ENCODE peak calls at places on chromosome 6, in six cellular contexts. W, B, Y, K, Z and F are unnamed samples.
A peak's percentile ranks its signal among the peaks of the same experiment; 100 is the strongest.

GRCh38 chr6:7919871-7920270 is 9.3 kb upstream of the TXNDC5 start:
- DNase-seq in W (peak; percentile 95), B (peak; percentile 90), Y (no peak), K (no peak), Z (no peak), F (no peak)

GRCh38 chr6:17485181-17485580 is 91.8 kb downstream of the CAP2 start:
- DNase-seq in W (no peak), B (no peak), Y (no peak), K (no peak), Z (no peak), F (no peak)

GRCh38 chr6:42043787-42044475 is 6.4 kb upstream of the TAF8 start:
- DNase-seq in W (peak; percentile 84), B (peak; percentile 89), Y (peak; percentile 91), K (peak; percentile 84), Z (peak; percentile 92), F (peak; percentile 59)

GRCh38 chr6:2764610-2765165 is 505 bp upstream of the WRNIP1 start:
- DNase-seq in W (peak; percentile 72), B (peak; percentile 75), Y (peak; percentile 71), K (peak; percentile 76), Z (peak; percentile 75), F (peak; percentile 94)

GRCh38 chr6:67812125-67812524 is 823.0 kb upstream of the ADGRB3 start:
- DNase-seq in W (no peak), B (no peak), Y (no peak), K (no peak), Z (no peak), F (no peak)

GRCh38 chr6:35343092-35343834 is 905 bp downstream of the PPARD start:
- DNase-seq in W (no peak), B (peak; percentile 75), Y (no peak), K (no peak), Z (peak; percentile 81), F (peak; percentile 56)

GRCh38 chr6:144244688-144245087 is 40.4 kb upstream of the UTRN start:
- DNase-seq in W (no peak), B (no peak), Y (no peak), K (no peak), Z (no peak), F (no peak)

GRCh38 chr6:148379966-148380653 is 37.5 kb downstream of the SASH1 start:
- DNase-seq in W (no peak), B (no peak), Y (no peak), K (no peak), Z (no peak), F (no peak)

GRCh38 chr6:14880717-14881116 is 365.2 kb upstream of the JARID2 start:
- DNase-seq in W (no peak), B (peak; percentile 60), Y (no peak), K (no peak), Z (no peak), F (no peak)

GRCh38 chr6:156994215-156995076 is 217.3 kb downstream of the ARID1B start:
- DNase-seq in W (no peak), B (no peak), Y (no peak), K (no peak), Z (no peak), F (no peak)

GRCh38 chr6:159682265-159682664 is 10.8 kb downstream of the SOD2 start:
- DNase-seq in W (no peak), B (no peak), Y (no peak), K (no peak), Z (no peak), F (no peak)

GRCh38 chr6:149324428-149324827 is 6.9 kb downstream of the TAB2 start:
- DNase-seq in W (no peak), B (no peak), Y (no peak), K (no peak), Z (no peak), F (no peak)

GRCh38 chr6:17057322-17057721 is 44.5 kb upstream of the STMND1 start:
- DNase-seq in W (peak; percentile 85), B (no peak), Y (no peak), K (no peak), Z (no peak), F (no peak)

GRCh38 chr6:82363368-82364086 is at the start of gene TPBG:
- DNase-seq in W (peak; percentile 86), B (peak; percentile 60), Y (peak; percentile 50), K (peak; percentile 56), Z (peak; percentile 70), F (no peak)

GRCh38 chr6:45855642-45856408 is 159.8 kb downstream of the CLIC5 start:
- DNase-seq in W (no peak), B (no peak), Y (no peak), K (no peak), Z (no peak), F (no peak)

GRCh38 chr6:150143521-150144293 is 863 bp downstream of the PPP1R14C start:
- DNase-seq in W (no peak), B (no peak), Y (peak; percentile 53), K (no peak), Z (no peak), F (no peak)

GRCh38 chr6:137870744-137871247 is 3.7 kb downstream of the TNFAIP3 start:
- DNase-seq in W (peak; percentile 73), B (peak; percentile 66), Y (no peak), K (peak; percentile 68), Z (no peak), F (no peak)
- TF ChIP-seq CTCF in W (peak; percentile 55), B (peak; percentile 18), Y (no peak), K (no peak), Z (no peak), F (peak; percentile 13)

GRCh38 chr6:166763606-166764472 is 136.8 kb upstream of the RPS6KA2 start:
- DNase-seq in W (no peak), B (no peak), Y (no peak), K (no peak), Z (no peak), F (peak; percentile 51)
- TF ChIP-seq CTCF in W (no peak), B (no peak), Y (no peak), K (no peak), Z (no peak), F (no peak)

GRCh38 chr6:138945354-138945753 is 42.7 kb downstream of the REPS1 start:
- DNase-seq in W (peak; percentile 5), B (no peak), Y (no peak), K (no peak), Z (no peak), F (no peak)
- TF ChIP-seq CTCF in W (no peak), B (no peak), Y (no peak), K (no peak), Z (no peak), F (peak; percentile 34)

DNA sequence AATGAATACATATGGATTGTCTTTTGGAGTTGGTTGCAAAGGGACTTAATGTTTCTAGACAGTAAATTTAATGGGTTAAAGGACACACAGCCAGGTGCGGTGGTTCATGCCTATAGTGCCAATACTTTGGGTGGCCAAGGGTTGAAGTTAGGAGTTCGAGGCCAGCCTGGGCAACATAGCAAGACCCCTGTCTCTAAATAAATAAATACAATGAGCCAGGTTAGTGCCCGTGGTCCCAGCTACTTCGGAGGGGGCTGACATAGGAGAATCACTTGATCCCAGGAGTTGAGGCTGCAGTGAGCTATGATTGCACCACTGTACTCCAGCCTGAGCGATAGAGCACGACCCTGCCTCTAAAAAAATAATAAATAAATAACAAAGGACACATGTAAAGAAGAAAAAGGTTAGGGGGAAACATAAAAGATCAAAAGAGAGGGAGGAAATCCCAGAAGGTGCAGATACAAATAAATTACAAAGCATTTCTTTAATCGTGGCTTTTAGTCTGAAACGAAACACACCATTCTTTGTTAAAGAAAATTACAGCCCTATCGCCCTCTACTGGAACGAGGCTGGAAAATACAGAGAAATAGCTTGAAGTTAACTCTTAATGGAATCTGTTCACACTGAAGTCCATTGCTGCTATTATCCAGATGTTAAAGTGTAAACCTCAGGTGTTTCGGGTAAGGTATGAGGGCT is 42.6 kb upstream of the SCML4 start:
- DNase-seq in W (peak; percentile 42), B (peak; percentile 56), Y (no peak), K (peak; percentile 59), Z (no peak), F (no peak)
- TF ChIP-seq CTCF in W (peak; percentile 59), B (peak; percentile 64), Y (peak; percentile 51), K (no peak), Z (peak; percentile 35), F (peak; percentile 78)

GRCh38 chr6:130389142-130389541 is 23.3 kb downstream of the TMEM200A start:
- DNase-seq in W (no peak), B (no peak), Y (no peak), K (no peak), Z (no peak), F (no peak)

GRCh38 chr6:130395164-130395563 is 29.3 kb downstream of the TMEM200A start:
- DNase-seq in W (no peak), B (no peak), Y (no peak), K (no peak), Z (no peak), F (no peak)

GRCh38 chr6:130394238-130394637 is 28.4 kb downstream of the TMEM200A start:
- DNase-seq in W (no peak), B (no peak), Y (peak; percentile 69), K (no peak), Z (no peak), F (no peak)

GRCh38 chr6:130393306-130393705 is 27.5 kb downstream of the TMEM200A start:
- DNase-seq in W (no peak), B (no peak), Y (no peak), K (no peak), Z (no peak), F (no peak)

DNA sequence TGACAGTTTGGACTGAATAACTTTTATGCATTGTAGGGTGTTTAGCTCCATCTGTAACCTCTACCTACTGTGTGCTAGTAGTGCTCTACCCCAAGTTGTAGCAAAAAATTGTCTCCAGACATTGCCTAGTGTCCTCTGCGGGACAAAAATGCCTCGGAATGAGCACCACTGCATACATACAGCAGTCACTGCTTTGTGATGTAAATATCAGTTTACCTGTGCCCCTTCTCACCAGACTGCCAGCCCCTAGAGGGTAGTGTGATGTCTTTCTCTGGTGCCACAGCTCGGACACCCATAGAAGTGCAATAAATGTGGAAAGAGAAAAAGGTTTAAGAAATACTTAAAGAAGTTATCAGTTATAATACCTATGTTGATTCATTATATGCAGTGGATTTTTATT is 25.1 kb downstream of the TMEM200A start:
- DNase-seq in W (no peak), B (no peak), Y (no peak), K (no peak), Z (no peak), F (no peak)
- TF ChIP-seq CTCF in W (no peak), B (no peak), Y (no peak), K (no peak), Z (no peak), F (no peak)

DNA sequence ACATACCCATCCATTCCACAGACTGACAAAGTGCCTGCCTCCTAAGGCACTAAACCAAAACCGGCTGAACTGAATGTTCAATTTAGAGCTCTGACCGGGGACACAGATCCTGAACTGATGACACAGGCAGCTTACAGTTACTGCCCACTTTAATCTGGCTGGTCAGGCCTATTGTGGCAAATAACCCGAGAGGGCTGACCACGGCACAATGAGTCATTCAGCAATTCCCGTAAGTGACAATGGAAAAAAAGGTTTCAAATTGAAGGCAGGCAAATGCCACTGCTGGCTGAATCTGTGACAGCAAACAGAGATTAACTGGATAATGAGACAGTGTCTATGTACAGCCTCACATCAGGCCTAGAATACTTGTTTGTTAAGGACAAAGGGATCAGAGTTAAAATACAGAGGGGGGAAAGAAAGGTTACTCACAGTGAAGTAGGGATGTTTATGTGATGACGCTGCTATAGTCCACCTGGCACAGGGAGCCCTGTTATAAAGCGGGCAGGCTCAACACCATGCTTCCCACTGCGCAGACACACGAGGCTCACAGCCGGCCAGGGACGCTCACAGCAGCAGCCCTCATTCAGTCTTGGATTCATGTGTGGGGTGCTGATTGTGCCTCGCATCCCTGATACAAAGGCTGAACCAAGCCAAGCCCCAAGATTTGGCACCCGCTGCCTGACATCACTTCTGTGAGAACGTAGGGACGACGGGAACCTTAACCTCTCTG is 54.4 kb downstream of the RTN4IP1 start:
- DNase-seq in W (peak; percentile 36), B (peak; percentile 70), Y (peak; percentile 68), K (no peak), Z (no peak), F (no peak)
- TF ChIP-seq CTCF in W (no peak), B (no peak), Y (no peak), K (no peak), Z (no peak), F (no peak)

GRCh38 chr6:51350308-51350904 is 531.7 kb downstream of the TFAP2B start:
- DNase-seq in W (peak; percentile 29), B (no peak), Y (no peak), K (peak; percentile 5), Z (no peak), F (no peak)
- TF ChIP-seq CTCF in W (peak; percentile 28), B (no peak), Y (peak; percentile 39), K (peak; percentile 18), Z (no peak), F (peak; percentile 87)